ENCODE peak calls at places on chromosomes 12 and 14, in nine cellular contexts. K is heart left ventricle, F is A549, O is H54, R is tibial nerve, X is HCT116, N is adrenal gland, L is stomach, V is body of pancreas. B is an unnamed sample.

GRCh38 chr14:100294963-100295330 is 11.3 kb downstream of the SLC25A29 start:
- DNase-seq in X (no peak), F (no peak), O (no peak), N (peak; percentile 13), R (no peak), V (no peak), L (no peak), K (no peak), B (no peak)

GRCh38 chr12:29552324-29552927 is 54.9 kb upstream of the OVCH1 start:
- DNase-seq in F (peak; percentile 8), L (peak; percentile 74), X (peak; percentile 22), N (peak; percentile 68), V (peak; percentile 52), K (peak; percentile 75), O (peak; percentile 17), R (peak; percentile 41), B (peak; percentile 64)

GRCh38 chr12:116138380-116138779 is 139.1 kb downstream of the MED13L start:
- DNase-seq in O (no peak), V (no peak), L (no peak), F (no peak), R (no peak), N (no peak), X (no peak), K (no peak), B (no peak)

GRCh38 chr12:121893901-121894540 is 5.4 kb downstream of the PSMD9 start:
- DNase-seq in X (no peak), K (no peak), R (no peak), F (peak; percentile 65), N (peak; percentile 37), V (peak; percentile 63), L (peak; percentile 40), O (peak; percentile 65), B (peak; percentile 47)

GRCh38 chr14:53780156-53780555 is 176.5 kb downstream of the BMP4 start:
- DNase-seq in K (no peak), X (no peak), V (no peak), R (no peak), N (no peak), L (no peak), F (no peak), O (no peak), B (no peak)

GRCh38 chr14:80944861-80945617 is 3.5 kb upstream of the CEP128 start:
- DNase-seq in R (no peak), N (no peak), F (no peak), V (no peak), O (no peak), L (no peak), K (no peak), X (no peak), B (no peak)

GRCh38 chr12:26374934-26375333 is 179.6 kb downstream of the SSPN start:
- DNase-seq in N (no peak), O (no peak), L (no peak), F (no peak), V (no peak), K (no peak), R (no peak), X (no peak), B (no peak)

GRCh38 chr12:106122004-106122403 is 16.8 kb downstream of the NUAK1 start:
- DNase-seq in R (no peak), L (no peak), O (no peak), V (no peak), N (no peak), K (peak; percentile 3), X (no peak), F (no peak), B (no peak)

GRCh38 chr12:30598889-30599288 is 96.8 kb downstream of the IPO8 start:
- DNase-seq in O (no peak), L (no peak), R (no peak), F (no peak), K (no peak), V (no peak), N (no peak), X (no peak), B (no peak)

GRCh38 chr14:61573748-61574513 is 121.4 kb upstream of the HIF1A start:
- DNase-seq in X (no peak), F (no peak), V (no peak), R (no peak), L (no peak), O (no peak), N (no peak), K (no peak), B (no peak)

GRCh38 chr14:67971627-67972625 is 152.3 kb downstream of the RAD51B start:
- DNase-seq in N (no peak), O (no peak), F (no peak), X (no peak), V (no peak), R (no peak), K (no peak), L (no peak), B (no peak)

GRCh38 chr12:63036974-63037335 is 102.0 kb upstream of the PPM1H start:
- DNase-seq in L (no peak), X (no peak), K (no peak), N (no peak), V (no peak), O (no peak), F (no peak), R (no peak), B (no peak)

DNA sequence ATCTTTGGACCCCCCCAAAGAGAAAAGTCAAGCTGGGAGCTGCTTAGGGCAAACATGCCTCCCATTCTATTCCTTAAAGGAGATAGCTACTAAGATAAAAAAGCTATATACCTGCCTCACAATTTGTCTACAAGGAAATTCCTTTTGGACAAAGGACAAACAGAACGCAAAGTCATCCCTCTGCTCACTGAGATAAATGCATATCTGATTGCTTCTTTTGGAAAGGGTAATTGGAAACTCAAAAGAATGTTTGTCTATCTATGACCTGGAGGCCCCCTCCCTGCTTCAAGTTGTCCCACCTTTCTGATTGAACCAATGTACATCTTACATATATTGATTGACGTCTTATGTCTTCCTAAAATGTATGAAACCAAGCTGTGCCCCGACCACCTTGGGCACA is 80.9 kb upstream of the FUT8 start:
- DNase-seq in R (no peak), O (no peak), V (no peak), F (no peak), N (no peak), K (no peak), L (no peak), X (no peak), B (no peak)
- TF ChIP-seq POLR2A in R (no peak), O (no peak), V (no peak), F (no peak), N (no peak), K (no peak), L (no peak), X (no peak), B (no peak)

DNA sequence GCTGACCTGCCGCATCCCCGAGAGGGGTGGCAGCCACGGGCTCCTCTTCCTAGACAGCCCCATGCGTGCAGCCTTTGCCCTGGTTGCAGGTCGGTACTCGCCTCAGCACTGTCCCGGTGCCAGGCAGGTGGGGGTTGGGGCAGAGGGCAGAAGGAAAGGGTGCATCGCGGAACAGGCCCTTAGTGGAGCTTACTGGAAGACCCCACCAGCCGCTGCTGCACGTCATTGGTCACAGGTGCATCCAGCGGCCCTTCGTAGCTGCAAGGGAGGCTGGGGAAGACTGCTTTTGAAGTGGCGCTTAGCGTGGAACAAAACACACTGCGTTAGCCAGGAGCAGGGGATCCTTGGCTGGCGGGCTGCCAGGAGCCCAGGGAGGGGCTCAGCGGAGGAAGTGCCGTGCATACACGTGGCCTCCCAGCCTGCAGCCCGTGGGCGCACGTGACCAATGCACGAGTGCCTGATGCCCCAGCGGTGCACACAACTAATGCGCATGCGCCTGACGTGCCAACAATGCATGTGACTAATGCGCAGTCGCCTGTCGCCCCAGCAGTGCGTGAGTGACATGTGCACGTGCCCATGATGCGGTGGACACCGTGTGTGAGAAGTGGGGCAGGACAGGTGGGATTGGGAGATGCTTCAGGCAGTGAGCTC is 5.0 kb upstream of the EP400 start:
- DNase-seq in R (no peak), V (no peak), N (no peak), F (no peak), O (no peak), X (no peak), L (peak; percentile 21), K (no peak), B (no peak)
- TF ChIP-seq POLR2A in R (no peak), V (no peak), N (no peak), F (peak; percentile 13), O (no peak), X (no peak), L (no peak), K (no peak), B (no peak)

GRCh38 chr14:76203086-76204001 is 51.6 kb downstream of the GPATCH2L start:
- DNase-seq in L (no peak), O (peak; percentile 53), R (no peak), V (peak; percentile 24), N (peak; percentile 47), X (no peak), K (peak; percentile 27), F (peak; percentile 77), B (no peak)
- TF ChIP-seq POLR2A in L (no peak), O (no peak), R (no peak), V (no peak), N (no peak), X (no peak), K (no peak), F (no peak), B (no peak)

GRCh38 chr14:60166144-60166543 is 946 bp upstream of the DHRS7 start:
- DNase-seq in X (no peak), O (no peak), K (no peak), F (no peak), L (no peak), N (no peak), V (no peak), R (no peak), B (no peak)

GRCh38 chr14:60163741-60164140 is 1.5 kb downstream of the DHRS7 start:
- DNase-seq in X (no peak), O (no peak), K (no peak), N (no peak), F (no peak), V (no peak), R (no peak), L (no peak), B (peak; percentile 13)

GRCh38 chr14:60164404-60164716 is 838 bp downstream of the DHRS7 start:
- DNase-seq in L (no peak), N (no peak), X (no peak), R (no peak), K (no peak), F (peak; percentile 36), O (no peak), V (no peak), B (peak; percentile 84)

GRCh38 chr14:60165547-60165876 is 314 bp upstream of the DHRS7 start:
- DNase-seq in V (no peak), K (no peak), N (no peak), O (no peak), F (no peak), L (no peak), X (no peak), R (no peak), B (no peak)

DNA sequence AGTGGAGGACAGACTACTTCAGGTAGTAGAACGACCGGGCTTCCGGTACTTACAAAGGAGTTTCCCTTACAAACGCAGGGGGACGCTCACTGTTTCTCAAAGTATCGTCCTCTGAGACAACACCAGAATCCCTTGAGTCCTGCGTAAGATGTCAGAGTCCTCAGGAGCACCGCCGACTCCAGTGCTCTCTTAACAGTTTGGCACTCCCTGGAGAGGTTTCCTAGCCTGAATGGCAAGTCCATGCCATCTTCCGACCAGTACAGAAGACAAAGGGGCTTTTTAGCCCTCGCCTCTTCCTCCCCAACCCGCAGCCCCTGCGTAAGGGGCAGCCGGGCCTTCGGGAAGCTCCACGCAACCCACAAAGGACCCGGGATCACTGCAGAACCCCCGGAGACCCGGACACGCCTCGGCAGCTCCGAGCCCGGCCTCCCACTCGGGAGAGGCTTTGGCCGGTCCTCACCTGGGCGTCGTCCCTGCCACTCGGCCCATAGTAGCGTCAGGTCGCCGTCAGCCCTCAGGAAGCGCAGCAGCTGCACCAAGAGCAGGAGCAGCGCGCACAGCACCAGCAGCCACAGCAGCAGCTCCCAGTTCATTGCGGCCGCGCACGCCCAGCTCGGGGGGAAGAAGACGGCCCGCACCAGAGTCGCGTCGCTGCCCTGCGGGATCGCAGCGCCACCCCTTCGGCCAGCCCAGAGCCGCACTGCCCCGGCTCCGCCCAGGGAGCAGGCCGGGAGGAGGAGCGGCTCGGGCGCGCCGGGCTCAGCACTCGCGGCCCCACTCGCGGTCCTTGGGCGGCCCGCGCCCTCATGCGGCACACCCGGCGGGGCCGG is at the start of gene DHRS7:
- DNase-seq in N (peak; percentile 81), O (peak; percentile 56), R (peak; percentile 64), X (peak; percentile 51), V (peak; percentile 85), L (peak; percentile 85), K (peak; percentile 89), F (peak; percentile 76), B (peak; percentile 87)
- TF ChIP-seq POLR2A in N (peak; percentile 78), O (peak; percentile 59), R (peak; percentile 76), X (peak; percentile 42), V (peak; percentile 69), L (no peak), K (no peak), F (peak; percentile 83), B (peak; percentile 63)